ENCODE peak calls at places on chromosomes 12 and 14, in seven cellular contexts. One of them, this sample, is unnamed.

GRCh38 chr12:17361224-17361623 is 728.8 kb downstream of the RERGL start:
- DNase-seq in cardiac fibroblast: no peak
- DNase-seq in breast epithelium: no peak
- DNase-seq in adrenal gland: no peak
- DNase-seq in left lung: no peak
- DNase-seq in kidney epithelial cell: no peak
- DNase-seq in astrocyte of the spinal cord: no peak
- DNase-seq in this sample: no peak

GRCh38 chr12:72053604-72054003 is 115.0 kb downstream of the TPH2 start:
- DNase-seq in cardiac fibroblast: no peak
- DNase-seq in breast epithelium: no peak
- DNase-seq in adrenal gland: no peak
- DNase-seq in left lung: no peak
- DNase-seq in kidney epithelial cell: no peak
- DNase-seq in astrocyte of the spinal cord: no peak
- DNase-seq in this sample: peak

GRCh38 chr12:6424848-6425247 is 19.9 kb upstream of the CD27 start:
- DNase-seq in cardiac fibroblast: no peak
- DNase-seq in breast epithelium: no peak
- DNase-seq in adrenal gland: no peak
- DNase-seq in left lung: no peak
- DNase-seq in kidney epithelial cell: no peak
- DNase-seq in astrocyte of the spinal cord: no peak
- DNase-seq in this sample: no peak

GRCh38 chr14:59377485-59377884 is 87.7 kb downstream of the GPR135 start:
- DNase-seq in cardiac fibroblast: peak
- DNase-seq in breast epithelium: no peak
- DNase-seq in adrenal gland: no peak
- DNase-seq in left lung: no peak
- DNase-seq in kidney epithelial cell: no peak
- DNase-seq in astrocyte of the spinal cord: no peak
- DNase-seq in this sample: no peak

GRCh38 chr12:55937956-55938355 is 7.0 kb downstream of the DGKA start:
- DNase-seq in cardiac fibroblast: no peak
- DNase-seq in breast epithelium: no peak
- DNase-seq in adrenal gland: no peak
- DNase-seq in left lung: no peak
- DNase-seq in kidney epithelial cell: no peak
- DNase-seq in astrocyte of the spinal cord: no peak
- DNase-seq in this sample: no peak

GRCh38 chr12:92089559-92089958 is 56.1 kb downstream of the BTG1 start:
- DNase-seq in cardiac fibroblast: no peak
- DNase-seq in breast epithelium: no peak
- DNase-seq in adrenal gland: no peak
- DNase-seq in left lung: no peak
- DNase-seq in kidney epithelial cell: no peak
- DNase-seq in astrocyte of the spinal cord: peak
- DNase-seq in this sample: no peak

GRCh38 chr12:121560392-121561021 is 20.3 kb downstream of the KDM2B start:
- DNase-seq in cardiac fibroblast: no peak
- DNase-seq in breast epithelium: peak
- DNase-seq in adrenal gland: no peak
- DNase-seq in left lung: no peak
- DNase-seq in kidney epithelial cell: no peak
- DNase-seq in astrocyte of the spinal cord: no peak
- DNase-seq in this sample: no peak

GRCh38 chr12:104340917-104341611 is 37.5 kb downstream of the EID3 start:
- DNase-seq in cardiac fibroblast: no peak
- DNase-seq in breast epithelium: no peak
- DNase-seq in adrenal gland: no peak
- DNase-seq in left lung: no peak
- DNase-seq in kidney epithelial cell: no peak
- DNase-seq in astrocyte of the spinal cord: no peak
- DNase-seq in this sample: no peak

GRCh38 chr12:27498761-27499160 is 25.2 kb upstream of the PPFIBP1 start:
- DNase-seq in cardiac fibroblast: peak
- DNase-seq in breast epithelium: no peak
- DNase-seq in adrenal gland: no peak
- DNase-seq in left lung: no peak
- DNase-seq in kidney epithelial cell: no peak
- DNase-seq in astrocyte of the spinal cord: no peak
- DNase-seq in this sample: no peak

GRCh38 chr12:121826318-121826954 is 22.6 kb downstream of the SETD1B start:
- DNase-seq in cardiac fibroblast: no peak
- DNase-seq in breast epithelium: no peak
- DNase-seq in adrenal gland: no peak
- DNase-seq in left lung: no peak
- DNase-seq in kidney epithelial cell: no peak
- DNase-seq in astrocyte of the spinal cord: no peak
- DNase-seq in this sample: no peak

GRCh38 chr14:88904206-88904647 is 79.8 kb downstream of the TTC8 start:
- DNase-seq in cardiac fibroblast: no peak
- DNase-seq in breast epithelium: no peak
- DNase-seq in adrenal gland: no peak
- DNase-seq in left lung: no peak
- DNase-seq in kidney epithelial cell: no peak
- DNase-seq in astrocyte of the spinal cord: no peak
- DNase-seq in this sample: no peak

GRCh38 chr12:26406391-26406790 is 211.0 kb downstream of the SSPN start:
- DNase-seq in cardiac fibroblast: no peak
- DNase-seq in breast epithelium: no peak
- DNase-seq in adrenal gland: peak
- DNase-seq in left lung: no peak
- DNase-seq in kidney epithelial cell: no peak
- DNase-seq in astrocyte of the spinal cord: no peak
- DNase-seq in this sample: no peak

GRCh38 chr14:82047777-82048470 is 514.3 kb upstream of the SEL1L start:
- DNase-seq in cardiac fibroblast: no peak
- DNase-seq in breast epithelium: no peak
- DNase-seq in adrenal gland: no peak
- DNase-seq in left lung: no peak
- DNase-seq in kidney epithelial cell: no peak
- DNase-seq in astrocyte of the spinal cord: no peak
- DNase-seq in this sample: no peak

GRCh38 chr12:131103614-131104463 is 150.1 kb downstream of the ADGRD1 start:
- DNase-seq in cardiac fibroblast: no peak
- DNase-seq in breast epithelium: no peak
- DNase-seq in adrenal gland: no peak
- DNase-seq in left lung: peak
- DNase-seq in kidney epithelial cell: no peak
- DNase-seq in astrocyte of the spinal cord: no peak
- DNase-seq in this sample: no peak

GRCh38 chr12:2959508-2960431 is 573 bp downstream of the TEAD4 start:
- DNase-seq in cardiac fibroblast: peak
- DNase-seq in breast epithelium: no peak
- DNase-seq in adrenal gland: peak
- DNase-seq in left lung: peak
- DNase-seq in kidney epithelial cell: no peak
- DNase-seq in astrocyte of the spinal cord: peak
- DNase-seq in this sample: peak

GRCh38 chr12:109385339-109386078 is 37.8 kb downstream of the MYO1H start:
- DNase-seq in cardiac fibroblast: peak
- DNase-seq in breast epithelium: no peak
- DNase-seq in adrenal gland: no peak
- DNase-seq in left lung: no peak
- DNase-seq in kidney epithelial cell: no peak
- DNase-seq in astrocyte of the spinal cord: peak
- DNase-seq in this sample: peak

GRCh38 chr14:55052259-55052930 is 948 bp downstream of the MAPK1IP1L start:
- DNase-seq in cardiac fibroblast: peak
- DNase-seq in breast epithelium: no peak
- DNase-seq in adrenal gland: no peak
- DNase-seq in left lung: no peak
- DNase-seq in kidney epithelial cell: no peak
- DNase-seq in astrocyte of the spinal cord: peak
- DNase-seq in this sample: no peak

GRCh38 chr14:100530270-100531072 is 56.7 kb downstream of the BEGAIN start:
- DNase-seq in cardiac fibroblast: no peak
- DNase-seq in breast epithelium: no peak
- DNase-seq in adrenal gland: no peak
- DNase-seq in left lung: peak
- DNase-seq in kidney epithelial cell: no peak
- DNase-seq in astrocyte of the spinal cord: no peak
- DNase-seq in this sample: no peak

GRCh38 chr12:29155079-29155478 is 6.0 kb downstream of the FAR2 start:
- DNase-seq in cardiac fibroblast: peak
- DNase-seq in breast epithelium: no peak
- DNase-seq in adrenal gland: no peak
- DNase-seq in left lung: no peak
- DNase-seq in kidney epithelial cell: no peak
- DNase-seq in astrocyte of the spinal cord: no peak
- DNase-seq in this sample: no peak

GRCh38 chr14:74589291-74589879 is 22.7 kb downstream of the LTBP2 start:
- DNase-seq in cardiac fibroblast: no peak
- DNase-seq in breast epithelium: peak
- DNase-seq in adrenal gland: no peak
- DNase-seq in left lung: no peak
- DNase-seq in kidney epithelial cell: no peak
- DNase-seq in astrocyte of the spinal cord: no peak
- DNase-seq in this sample: no peak

GRCh38 chr12:77685906-77686305 is 144.8 kb upstream of the NAV3 start:
- DNase-seq in cardiac fibroblast: no peak
- DNase-seq in breast epithelium: no peak
- DNase-seq in adrenal gland: no peak
- DNase-seq in left lung: no peak
- DNase-seq in kidney epithelial cell: no peak
- DNase-seq in astrocyte of the spinal cord: no peak
- DNase-seq in this sample: no peak

GRCh38 chr12:103743788-103744187 is 97.2 kb downstream of the NT5DC3 start:
- DNase-seq in cardiac fibroblast: no peak
- DNase-seq in breast epithelium: no peak
- DNase-seq in adrenal gland: no peak
- DNase-seq in left lung: no peak
- DNase-seq in kidney epithelial cell: no peak
- DNase-seq in astrocyte of the spinal cord: no peak
- DNase-seq in this sample: no peak

GRCh38 chr12:110885152-110885840 is 35.1 kb downstream of the MYL2 start:
- DNase-seq in cardiac fibroblast: no peak
- DNase-seq in breast epithelium: no peak
- DNase-seq in adrenal gland: no peak
- DNase-seq in left lung: no peak
- DNase-seq in kidney epithelial cell: no peak
- DNase-seq in astrocyte of the spinal cord: no peak
- DNase-seq in this sample: no peak

GRCh38 chr14:95183532-95184412 is 26.4 kb upstream of the DICER1 start:
- DNase-seq in cardiac fibroblast: peak
- DNase-seq in breast epithelium: no peak
- DNase-seq in adrenal gland: no peak
- DNase-seq in left lung: no peak
- DNase-seq in kidney epithelial cell: no peak
- DNase-seq in astrocyte of the spinal cord: peak
- DNase-seq in this sample: no peak

DNA sequence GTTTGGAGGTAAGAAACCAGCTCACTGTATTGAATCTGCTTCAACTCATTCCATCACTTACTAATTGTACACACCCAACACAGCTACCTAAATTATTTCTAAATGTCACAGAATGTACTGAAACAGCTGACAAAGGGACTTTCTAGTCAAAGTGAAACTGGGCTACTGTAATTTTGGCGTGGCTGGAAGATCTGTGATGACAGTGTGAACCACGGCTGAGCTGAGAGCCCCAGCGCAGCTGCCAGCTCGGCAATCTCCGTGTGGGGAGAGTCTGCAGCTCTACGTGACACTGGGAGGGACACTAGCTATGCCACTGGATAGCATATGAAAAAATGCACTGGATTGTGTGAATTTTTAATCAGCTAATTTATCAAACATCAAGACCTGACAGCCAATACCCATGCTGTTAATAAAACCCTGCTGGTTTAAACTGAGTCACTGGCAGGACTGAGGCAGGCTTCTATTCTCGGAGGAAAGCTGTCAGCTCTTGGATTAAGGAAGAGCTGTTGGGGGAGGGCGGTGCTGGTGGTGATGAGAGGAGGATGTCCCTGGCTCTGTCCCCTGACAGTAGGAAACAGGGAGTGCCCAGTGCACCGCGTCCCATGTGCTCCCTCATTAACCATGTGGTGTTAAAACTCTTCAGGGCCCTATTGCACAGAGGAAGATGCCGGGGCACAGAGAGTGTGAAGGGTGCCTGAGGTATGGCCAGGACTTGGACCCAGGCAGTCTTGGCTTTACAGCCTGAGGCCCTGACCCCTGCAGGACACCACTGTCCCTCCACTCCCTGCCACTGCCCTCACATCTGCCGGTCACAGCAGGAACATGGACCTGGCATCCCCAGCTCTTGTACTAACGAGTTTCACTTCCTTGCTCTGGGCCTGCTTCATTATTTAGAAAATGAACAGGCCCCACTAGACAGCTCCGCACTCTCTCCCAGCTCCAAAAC is 13.3 kb downstream of the SLC15A4 start:
- DNase-seq in cardiac fibroblast: no peak
- DNase-seq in breast epithelium: no peak
- DNase-seq in adrenal gland: no peak
- DNase-seq in left lung: no peak
- DNase-seq in kidney epithelial cell: no peak
- DNase-seq in astrocyte of the spinal cord: no peak
- DNase-seq in this sample: no peak
- TF ChIP-seq CTCF in cardiac fibroblast: no peak
- TF ChIP-seq CTCF in breast epithelium: no peak
- TF ChIP-seq CTCF in adrenal gland: no peak
- TF ChIP-seq CTCF in left lung: no peak
- TF ChIP-seq CTCF in kidney epithelial cell: no peak
- TF ChIP-seq CTCF in astrocyte of the spinal cord: no peak
- TF ChIP-seq CTCF in this sample: no peak

GRCh38 chr12:68310370-68310769 is 21.8 kb downstream of the MDM1 start:
- DNase-seq in cardiac fibroblast: peak
- DNase-seq in breast epithelium: no peak
- DNase-seq in adrenal gland: no peak
- DNase-seq in left lung: no peak
- DNase-seq in kidney epithelial cell: no peak
- DNase-seq in astrocyte of the spinal cord: peak
- DNase-seq in this sample: no peak
- TF ChIP-seq CTCF in cardiac fibroblast: no peak
- TF ChIP-seq CTCF in breast epithelium: no peak
- TF ChIP-seq CTCF in adrenal gland: no peak
- TF ChIP-seq CTCF in left lung: no peak
- TF ChIP-seq CTCF in kidney epithelial cell: no peak
- TF ChIP-seq CTCF in astrocyte of the spinal cord: no peak
- TF ChIP-seq CTCF in this sample: no peak

DNA sequence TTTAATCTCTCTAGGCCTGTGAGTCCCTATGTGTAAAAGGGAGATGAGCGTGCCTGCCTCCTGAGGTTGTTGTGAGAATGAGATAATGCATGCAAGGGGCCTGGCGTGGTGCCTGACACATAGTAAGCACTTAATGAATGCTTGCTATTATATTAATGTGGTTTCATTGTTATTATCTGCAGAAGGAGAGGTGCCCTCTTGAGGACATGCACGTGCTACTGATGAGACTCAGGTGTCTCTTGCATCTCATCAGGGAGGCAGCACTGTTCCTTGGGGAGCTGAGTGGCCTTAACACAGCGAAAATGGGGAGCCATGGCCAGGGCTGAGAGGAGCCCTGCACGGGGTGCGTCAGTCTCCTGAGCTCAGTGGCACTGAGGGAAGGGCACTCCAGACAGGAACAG is 29.9 kb upstream of the BCDIN3D start:
- DNase-seq in cardiac fibroblast: peak
- DNase-seq in breast epithelium: no peak
- DNase-seq in adrenal gland: no peak
- DNase-seq in left lung: no peak
- DNase-seq in kidney epithelial cell: no peak
- DNase-seq in astrocyte of the spinal cord: no peak
- DNase-seq in this sample: no peak
- TF ChIP-seq CTCF in cardiac fibroblast: no peak
- TF ChIP-seq CTCF in breast epithelium: no peak
- TF ChIP-seq CTCF in adrenal gland: no peak
- TF ChIP-seq CTCF in left lung: no peak
- TF ChIP-seq CTCF in kidney epithelial cell: no peak
- TF ChIP-seq CTCF in astrocyte of the spinal cord: no peak
- TF ChIP-seq CTCF in this sample: no peak

GRCh38 chr12:52587563-52587962 is 13.7 kb downstream of the KRT72 start:
- DNase-seq in cardiac fibroblast: no peak
- DNase-seq in breast epithelium: no peak
- DNase-seq in adrenal gland: no peak
- DNase-seq in left lung: no peak
- DNase-seq in kidney epithelial cell: no peak
- DNase-seq in astrocyte of the spinal cord: no peak
- DNase-seq in this sample: no peak
- TF ChIP-seq CTCF in cardiac fibroblast: no peak
- TF ChIP-seq CTCF in breast epithelium: no peak
- TF ChIP-seq CTCF in adrenal gland: no peak
- TF ChIP-seq CTCF in left lung: no peak
- TF ChIP-seq CTCF in kidney epithelial cell: no peak
- TF ChIP-seq CTCF in astrocyte of the spinal cord: no peak
- TF ChIP-seq CTCF in this sample: no peak